ENCODE peak calls at places on chromosomes 7 and 10, in seven cellular contexts. A is HCT116, Z is psoas muscle, K is heart left ventricle, C is left lung, P is prostate gland, N is IMR-90. L is an unnamed sample. For H3K4me1, the result is how much of the 10 kb centered on the place peaks cover.

GRCh38 chr7:123070702-123071286 is 75.3 kb upstream of the TAS2R16 start:
- DNase-seq in K (no peak), C (no peak), N (no peak), P (no peak), Z (no peak), A (peak), L (no peak)

GRCh38 chr10:102710604-102711003 is 3.6 kb downstream of the ARL3 start:
- DNase-seq in P (no peak), N (peak), C (no peak), A (no peak), K (no peak), Z (no peak), L (no peak)

GRCh38 chr10:1153805-1154351 is 97.7 kb downstream of the WDR37 start:
- DNase-seq in C (no peak), P (no peak), K (no peak), Z (no peak), N (no peak), A (no peak), L (peak)

GRCh38 chr10:47076949-47077348 is 165.7 kb downstream of the PTPN20 start:
- DNase-seq in A (no peak), Z (no peak), K (no peak), C (no peak), P (no peak), N (peak), L (no peak)

GRCh38 chr10:73819513-73820093 is 8.2 kb upstream of the NDST2 start:
- DNase-seq in P (peak), N (peak), Z (peak), C (peak), K (no peak), A (no peak), L (peak)

GRCh38 chr7:143884978-143885559 is 16.9 kb downstream of the TCAF1 start:
- DNase-seq in C (peak), A (no peak), P (no peak), Z (peak), K (peak), N (peak), L (peak)

GRCh38 chr7:131047651-131048304 is 279.9 kb upstream of the MKLN1 start:
- DNase-seq in C (no peak), N (peak), Z (no peak), K (no peak), A (no peak), P (no peak), L (no peak)

GRCh38 chr7:158264881-158265742 is 322.5 kb downstream of the PTPRN2 start:
- DNase-seq in P (no peak), Z (peak), K (no peak), A (no peak), C (peak), N (no peak), L (no peak)

GRCh38 chr7:34385385-34385784 is 272.6 kb upstream of the NPSR1 start:
- DNase-seq in K (no peak), Z (no peak), A (no peak), N (no peak), C (no peak), P (no peak), L (no peak)

GRCh38 chr7:132531562-132531961 is 44.7 kb downstream of the PLXNA4 start:
- DNase-seq in P (no peak), C (no peak), N (no peak), A (no peak), Z (no peak), K (no peak), L (no peak)

GRCh38 chr7:33774762-33775523 is 130.4 kb upstream of the BMPER start:
- DNase-seq in P (no peak), A (no peak), N (peak), Z (peak), K (peak), C (peak), L (peak)

GRCh38 chr7:49367072-49367471 is 406.4 kb upstream of the VWC2 start:
- DNase-seq in K (no peak), Z (no peak), N (no peak), P (no peak), C (no peak), A (no peak), L (no peak)

GRCh38 chr10:89476676-89477075 is 58.7 kb downstream of the SLC16A12 start:
- DNase-seq in A (no peak), N (peak), K (no peak), C (peak), P (no peak), Z (peak), L (no peak)

DNA sequence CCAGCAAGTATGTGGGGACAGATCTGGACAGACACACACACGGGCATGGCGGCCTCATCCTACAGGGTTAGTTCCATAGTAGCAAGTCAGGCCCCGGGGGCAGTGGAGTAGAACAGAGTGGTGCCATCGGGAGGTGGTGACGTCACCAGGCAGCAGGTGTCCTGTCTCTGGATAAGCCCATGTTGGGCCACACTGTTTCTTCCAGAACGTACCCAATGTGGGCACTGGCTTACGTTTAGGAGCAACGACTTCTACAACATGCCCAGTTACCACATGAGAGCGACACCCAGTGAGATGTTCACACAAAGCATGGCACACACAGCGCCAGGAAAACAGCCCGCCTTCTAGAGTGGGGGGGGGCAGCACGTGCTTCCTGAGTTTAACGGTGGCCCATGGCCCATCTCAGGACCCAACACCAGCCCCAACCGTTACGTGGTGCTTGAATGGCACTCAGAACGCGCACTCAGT is 67.8 kb downstream of the CTBP2 start:
- DNase-seq in K (no peak), P (no peak), Z (peak), C (peak), A (no peak), N (no peak), L (no peak)
- H3K4me1 ChIP-seq in K (half or more), P (under half), Z (half or more), C (half or more), A (under half), N (under half), L (under half)

GRCh38 chr10:6148908-6149307 is 53.8 kb upstream of the PFKFB3 start:
- DNase-seq in Z (no peak), K (no peak), N (no peak), C (no peak), P (no peak), A (no peak), L (no peak)

GRCh38 chr10:6154566-6154965 is 48.2 kb upstream of the PFKFB3 start:
- DNase-seq in K (peak), C (no peak), Z (no peak), P (no peak), A (no peak), N (no peak), L (no peak)

GRCh38 chr10:6148251-6148691 is 54.5 kb upstream of the PFKFB3 start:
- DNase-seq in K (peak), P (no peak), C (no peak), Z (no peak), A (no peak), N (no peak), L (no peak)

GRCh38 chr10:6153845-6154244 is 48.9 kb upstream of the PFKFB3 start:
- DNase-seq in P (no peak), Z (no peak), N (no peak), A (no peak), K (peak), C (no peak), L (no peak)

DNA sequence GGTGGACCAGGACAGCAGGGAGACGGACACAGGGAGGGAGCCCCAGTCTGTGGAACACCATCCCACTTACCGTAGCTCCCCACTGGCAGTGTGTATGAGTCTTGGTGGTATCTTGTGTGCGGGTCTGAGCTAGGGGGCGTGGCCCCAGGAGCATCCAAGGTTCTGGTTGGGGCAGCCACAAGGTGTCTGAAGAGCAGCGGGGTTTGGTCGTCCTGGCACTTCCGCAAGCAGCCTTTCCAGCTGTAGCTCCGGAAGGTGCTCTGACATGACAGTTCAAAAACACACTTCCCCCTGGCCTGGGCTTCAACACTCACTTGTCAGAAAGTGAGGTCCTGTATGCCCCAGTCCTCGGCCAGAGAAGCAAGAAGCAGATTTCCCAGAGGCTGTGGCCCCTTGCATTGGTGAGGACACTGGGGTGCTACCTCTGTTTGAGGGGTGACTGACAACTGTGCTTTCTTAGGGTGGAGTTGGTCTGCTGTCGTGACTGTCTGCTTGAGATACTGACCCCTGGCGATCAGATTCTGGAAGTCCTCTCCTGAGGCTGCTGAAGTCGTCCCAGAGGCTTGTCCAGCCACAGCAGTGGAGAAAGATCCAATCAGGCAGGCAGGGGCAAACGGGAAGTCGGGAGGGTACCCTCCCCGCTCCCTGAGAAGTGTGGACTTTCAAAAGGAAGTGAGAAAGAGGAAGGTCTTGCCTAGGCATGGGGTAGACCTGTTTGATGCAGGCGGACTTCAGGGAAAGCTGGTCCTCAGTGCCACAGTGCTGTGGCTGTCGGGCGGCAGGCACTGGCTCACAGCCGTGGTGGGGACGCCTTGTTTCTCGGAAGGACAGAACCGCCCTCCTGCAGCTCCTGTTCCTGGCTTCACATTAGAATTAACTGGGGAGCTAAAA is 51.4 kb upstream of the PFKFB3 start:
- DNase-seq in K (peak), C (peak), P (peak), A (no peak), Z (peak), N (peak), L (peak)
- H3K4me3 ChIP-seq in K (no peak), C (peak), P (no peak), A (no peak), Z (peak), N (no peak), L (no peak)

GRCh38 chr7:39606941-39607340 is 16.4 kb upstream of the RALA start:
- DNase-seq in Z (no peak), C (no peak), N (no peak), A (no peak), P (no peak), K (no peak), L (no peak)
- TF ChIP-seq CTCF in Z (no peak), C (no peak), N (no peak), A (no peak), P (no peak), K (no peak), L (no peak)

GRCh38 chr7:47448971-47449370 is 132.9 kb downstream of the TNS3 start:
- DNase-seq in N (no peak), C (no peak), Z (no peak), A (no peak), P (no peak), K (no peak), L (no peak)
- H3K4me1 ChIP-seq in N (under half), C (under half), Z (half or more), A (under half), P (under half), K (half or more), L (under half)

L was measured in colonic mucosa.